ENCODE peak calls at places on chromosomes 4 and X, in six cellular contexts. T is PC-3, V is lower lobe of right lung, G is breast epithelium, C is fibroblast of lung, M is heart left ventricle. D is an unnamed sample.

GRCh38 chr4:122542411-122543236 is 78.2 kb downstream of the IL21 start:
- DNase-seq in T (peak; percentile 19), V (no peak), G (no peak), C (peak; percentile 76), M (no peak), D (no peak)

GRCh38 chrX:72620550-72621145 is 48.0 kb upstream of the HDAC8 start:
- DNase-seq in T (peak; percentile 96), V (peak; percentile 23), G (peak; percentile 43), C (peak; percentile 91), M (no peak), D (peak; percentile 41)

GRCh38 chr4:81628489-81628888 is 156.8 kb upstream of the RASGEF1B start:
- DNase-seq in T (no peak), V (no peak), G (no peak), C (no peak), M (no peak), D (no peak)

GRCh38 chr4:15373363-15373762 is 54.5 kb upstream of the C1QTNF7 start:
- DNase-seq in T (no peak), V (no peak), G (no peak), C (peak; percentile 44), M (no peak), D (no peak)

GRCh38 chr4:153750197-153750817 is 9.5 kb downstream of the RNF175 start:
- DNase-seq in T (peak; percentile 77), V (no peak), G (peak; percentile 51), C (peak; percentile 83), M (no peak), D (no peak)

GRCh38 chrX:13448941-13449340 is 120.5 kb upstream of the EGFL6 start:
- DNase-seq in T (no peak), V (no peak), G (no peak), C (no peak), M (no peak), D (no peak)

GRCh38 chr4:178215754-178216153 is 773.5 kb upstream of the AGA start:
- DNase-seq in T (no peak), V (no peak), G (no peak), C (no peak), M (no peak), D (no peak)

GRCh38 chr4:93776386-93777080 is 52.0 kb upstream of the ATOH1 start:
- DNase-seq in T (peak; percentile 64), V (no peak), G (no peak), C (peak; percentile 68), M (no peak), D (no peak)

GRCh38 chrX:44017726-44018125 is 44.5 kb upstream of the NDP start:
- DNase-seq in T (no peak), V (no peak), G (no peak), C (no peak), M (no peak), D (no peak)

GRCh38 chr4:21742326-21742725 is 206.2 kb downstream of the KCNIP4 start:
- DNase-seq in T (peak; percentile 62), V (no peak), G (no peak), C (no peak), M (no peak), D (no peak)

GRCh38 chr4:175622887-175623286 is 189.2 kb downstream of the GPM6A start:
- DNase-seq in T (no peak), V (no peak), G (no peak), C (no peak), M (no peak), D (no peak)

GRCh38 chr4:185210102-185210981 is 944 bp downstream of the SNX25 start:
- DNase-seq in T (peak; percentile 31), V (peak; percentile 63), G (no peak), C (peak; percentile 63), M (peak; percentile 69), D (no peak)

GRCh38 chr4:86927843-86928395 is 6.9 kb upstream of the AFF1 start:
- DNase-seq in T (peak; percentile 95), V (no peak), G (no peak), C (peak; percentile 98), M (no peak), D (no peak)

GRCh38 chrX:110402091-110402854 is 43.6 kb downstream of the RTL9 start:
- DNase-seq in T (peak; percentile 83), V (no peak), G (peak; percentile 24), C (peak; percentile 69), M (no peak), D (no peak)

GRCh38 chr4:68167706-68168105 is 38.0 kb upstream of the TMPRSS11F start:
- DNase-seq in T (no peak), V (no peak), G (no peak), C (no peak), M (no peak), D (no peak)

GRCh38 chrX:73021361-73022092 is 18.8 kb downstream of the PABPC1L2B start:
- DNase-seq in T (no peak), V (no peak), G (no peak), C (no peak), M (peak; percentile 33), D (peak; percentile 8)

GRCh38 chrX:36640232-36640631 is 367.9 kb upstream of the FAM47C start:
- DNase-seq in T (no peak), V (no peak), G (no peak), C (no peak), M (no peak), D (no peak)

DNA sequence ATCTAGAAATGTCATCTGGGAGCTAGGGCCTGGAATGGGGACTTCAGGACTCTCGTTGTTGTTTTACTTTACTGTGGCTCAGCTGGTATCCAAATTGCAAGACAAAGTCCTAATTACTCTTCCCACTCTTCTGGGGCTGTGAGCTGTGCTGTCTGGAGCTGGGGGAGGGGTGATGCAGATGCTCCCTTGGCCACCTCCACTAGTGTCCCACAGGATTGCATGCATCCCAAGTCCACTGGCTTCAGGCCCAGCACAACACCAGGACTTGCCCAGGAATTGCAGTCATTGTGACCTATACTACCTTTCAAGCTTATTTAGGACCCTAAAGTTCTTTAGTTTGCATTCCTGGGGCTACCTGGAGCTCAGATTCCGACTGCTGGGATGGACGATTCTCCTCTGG is 366.1 kb upstream of the FAM47C start:
- DNase-seq in T (no peak), V (no peak), G (no peak), C (no peak), M (no peak), D (no peak)
- H3K27me3 ChIP-seq in T (no peaks in the 10 kb centered on the region), V (no peaks in the 10 kb centered on the region), G (peaks cover 21% of the 10 kb centered on the region), C (no peaks in the 10 kb centered on the region), M (no peaks in the 10 kb centered on the region), D (no peaks in the 10 kb centered on the region)

GRCh38 chr4:105267280-105267679 is 120.6 kb downstream of the TET2 start:
- DNase-seq in T (no peak), V (no peak), G (no peak), C (no peak), M (no peak), D (no peak)
- H3K36me3 ChIP-seq in T (no peaks in the 10 kb centered on the region), V (peaks cover 64% of the 10 kb centered on the region), G (peaks cover under 1% of the 10 kb centered on the region), C (no peaks in the 10 kb centered on the region), M (peaks cover 72% of the 10 kb centered on the region), D (no peaks in the 10 kb centered on the region)

DNA sequence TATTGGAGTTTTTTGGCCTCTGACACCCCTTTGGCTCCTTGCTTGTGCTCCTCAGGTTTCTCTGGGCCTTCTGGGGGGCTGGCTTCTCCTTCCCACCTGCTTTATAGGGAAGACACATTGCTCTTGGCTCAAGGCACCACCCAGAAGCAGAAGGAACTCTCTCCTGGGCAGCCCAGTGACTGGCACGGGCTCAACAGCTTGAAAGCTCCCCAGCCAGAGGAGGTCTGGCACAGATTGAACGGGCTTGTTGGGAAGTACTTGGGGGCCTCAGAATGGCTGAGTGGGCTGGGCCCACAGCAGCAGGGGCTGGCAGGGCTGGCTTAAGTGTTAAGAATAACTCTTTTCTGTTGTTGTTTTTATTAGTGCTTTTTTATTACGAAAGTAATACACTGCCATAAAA is 11.2 kb upstream of the ZNF185 start:
- DNase-seq in T (no peak), V (no peak), G (no peak), C (no peak), M (no peak), D (no peak)
- H3K27ac ChIP-seq in T (no peak overlapping the region), V (no peak overlapping the region), G (no peak overlapping the region), C (no peak overlapping the region), M (no peak overlapping the region), D (no peak overlapping the region)

GRCh38 chrX:69264134-69264533 is 98.9 kb upstream of the PJA1 start:
- DNase-seq in T (no peak), V (no peak), G (no peak), C (no peak), M (no peak), D (no peak)
- H3K27me3 ChIP-seq in T (peaks cover 16% of the 10 kb centered on the region), V (no peaks in the 10 kb centered on the region), G (peaks cover 51% of the 10 kb centered on the region), C (no peaks in the 10 kb centered on the region), M (no peaks in the 10 kb centered on the region), D (peaks cover 20% of the 10 kb centered on the region)

DNA sequence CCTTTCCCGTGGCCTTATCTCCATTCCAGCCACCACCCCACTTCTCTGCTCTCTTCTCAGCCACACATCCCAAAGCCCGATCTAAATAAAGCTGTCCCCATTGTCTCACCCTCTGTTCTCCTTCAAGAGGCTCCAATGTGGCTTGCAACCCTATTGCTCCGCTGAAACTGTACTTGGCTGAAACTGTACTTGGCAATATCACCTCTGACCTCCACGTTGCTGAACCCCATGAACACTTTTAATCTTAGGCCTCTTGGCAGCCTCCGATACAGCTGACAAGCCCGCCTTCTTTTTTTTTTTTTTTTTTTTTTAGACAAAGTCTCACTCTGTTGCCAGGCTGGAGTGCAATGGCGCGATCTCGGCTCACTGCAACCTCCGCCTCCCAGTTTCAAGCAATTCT is 12.1 kb downstream of the DCTD start:
- DNase-seq in T (no peak), V (no peak), G (no peak), C (no peak), M (no peak), D (no peak)
- H3K36me3 ChIP-seq in T (peaks cover 4% of the 10 kb centered on the region), V (peaks cover 63% of the 10 kb centered on the region), G (no peaks in the 10 kb centered on the region), C (peaks cover 21% of the 10 kb centered on the region), M (peaks cover 85% of the 10 kb centered on the region), D (peaks cover 53% of the 10 kb centered on the region)

GRCh38 chrX:51975811-51976210 is 82.4 kb downstream of the MAGED1 start:
- DNase-seq in T (no peak), V (no peak), G (no peak), C (no peak), M (no peak), D (no peak)
- H3K27ac ChIP-seq in T (no peak overlapping the region), V (no peak overlapping the region), G (no peak overlapping the region), C (no peak overlapping the region), M (no peak overlapping the region), D (no peak overlapping the region)

DNA sequence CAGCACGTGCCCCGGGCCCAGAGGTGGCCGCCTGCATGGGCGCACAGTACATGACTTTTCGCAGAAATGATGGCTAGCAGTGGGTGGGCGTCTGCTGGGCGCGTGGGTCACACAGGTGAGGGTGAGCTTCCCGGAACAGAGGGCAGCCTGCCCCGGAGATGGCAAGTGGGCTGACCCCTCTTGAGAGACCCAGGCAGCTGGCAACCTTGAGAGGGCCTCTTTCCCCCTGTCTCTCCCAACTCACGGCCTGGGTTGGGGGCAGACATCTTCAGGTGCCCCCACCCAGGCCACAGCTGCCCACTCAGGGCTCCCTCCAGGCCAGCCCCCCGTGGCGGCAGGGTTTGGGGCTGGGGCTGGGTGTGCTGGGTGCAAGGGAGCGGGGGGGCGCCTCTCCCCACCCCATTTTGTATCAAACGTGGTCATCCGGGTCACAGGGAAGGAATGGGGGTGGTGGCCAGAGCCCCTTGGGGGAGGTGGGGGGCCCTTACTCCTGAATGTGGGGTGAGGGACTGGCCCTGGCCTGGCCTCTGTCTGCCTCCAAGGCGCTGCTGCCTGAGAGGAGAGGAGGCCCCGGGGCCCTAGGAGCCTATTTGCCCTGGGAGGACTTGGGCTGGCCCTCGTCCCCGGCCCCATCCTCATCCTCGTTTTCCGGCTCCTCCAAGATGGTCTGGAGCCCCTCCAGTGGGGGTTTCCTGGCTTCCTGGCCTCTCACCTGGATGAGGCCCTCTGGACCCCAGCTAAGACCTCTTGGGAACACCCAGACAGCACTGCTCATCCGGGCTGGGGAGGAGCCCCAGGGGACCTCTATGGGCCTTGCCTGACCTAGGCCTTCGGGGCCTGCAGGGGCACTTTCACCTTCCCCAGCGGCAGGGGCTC is 4.6 kb downstream of the PNMA6E start:
- DNase-seq in T (no peak), V (no peak), G (no peak), C (no peak), M (no peak), D (no peak)
- H3K27me3 ChIP-seq in T (peaks cover 6% of the 10 kb centered on the region), V (no peaks in the 10 kb centered on the region), G (peaks cover 58% of the 10 kb centered on the region), C (no peaks in the 10 kb centered on the region), M (no peaks in the 10 kb centered on the region), D (peaks cover 6% of the 10 kb centered on the region)